ENCODE peak calls at places on chromosomes 2 and 18, in five cellular contexts. One of them, this sample, is unnamed.
A peak's percentile ranks its signal among the peaks of the same experiment; 100 is the strongest.

GRCh38 chr2:119160361-119160965 is 1.9 kb upstream of the C1QL2 start:
- DNase-seq in left ventricle myocardium inferior: no peak
- DNase-seq in PC-3: no peak
- DNase-seq in GM23338: no peak
- DNase-seq in osteocyte: no peak
- DNase-seq in this sample: no peak

GRCh38 chr2:240121675-240122074 is 14.4 kb downstream of the COPS9 start:
- DNase-seq in GM23338: no peak
- DNase-seq in PC-3: no peak
- DNase-seq in left ventricle myocardium inferior: no peak
- DNase-seq in osteocyte: peak; percentile 51
- DNase-seq in this sample: no peak

GRCh38 chr18:55345103-55345950 is 242.7 kb downstream of the TCF4 start:
- DNase-seq in GM23338: no peak
- DNase-seq in PC-3: no peak
- DNase-seq in osteocyte: no peak
- DNase-seq in left ventricle myocardium inferior: no peak
- DNase-seq in this sample: no peak

GRCh38 chr2:120539937-120540718 is 194.2 kb downstream of the INHBB start:
- DNase-seq in PC-3: peak; percentile 60
- DNase-seq in GM23338: peak; percentile 36
- DNase-seq in left ventricle myocardium inferior: peak; percentile 66
- DNase-seq in osteocyte: peak; percentile 91
- DNase-seq in this sample: no peak

GRCh38 chr18:32437080-32437834 is 33.4 kb downstream of the GAREM1 start:
- DNase-seq in PC-3: no peak
- DNase-seq in GM23338: no peak
- DNase-seq in osteocyte: no peak
- DNase-seq in left ventricle myocardium inferior: no peak
- DNase-seq in this sample: no peak

GRCh38 chr2:8643996-8644356 is 37.9 kb upstream of the ID2 start:
- DNase-seq in GM23338: no peak
- DNase-seq in PC-3: no peak
- DNase-seq in osteocyte: no peak
- DNase-seq in left ventricle myocardium inferior: no peak
- DNase-seq in this sample: no peak

GRCh38 chr2:239596792-239597191 is 196.0 kb upstream of the HDAC4 start:
- DNase-seq in osteocyte: peak; percentile 63
- DNase-seq in left ventricle myocardium inferior: no peak
- DNase-seq in PC-3: no peak
- DNase-seq in GM23338: no peak
- DNase-seq in this sample: no peak

GRCh38 chr2:43391877-43392214 is 165.4 kb upstream of the ZFP36L2 start:
- DNase-seq in PC-3: peak; percentile 14
- DNase-seq in left ventricle myocardium inferior: no peak
- DNase-seq in GM23338: no peak
- DNase-seq in osteocyte: no peak
- DNase-seq in this sample: no peak

GRCh38 chr2:146623771-146624170 is 1221.1 kb upstream of the ACVR2A start:
- DNase-seq in GM23338: no peak
- DNase-seq in osteocyte: no peak
- DNase-seq in PC-3: no peak
- DNase-seq in left ventricle myocardium inferior: no peak
- DNase-seq in this sample: no peak

GRCh38 chr2:239298126-239298804 is 102.6 kb downstream of the HDAC4 start:
- DNase-seq in PC-3: peak; percentile 4
- DNase-seq in left ventricle myocardium inferior: peak; percentile 12
- DNase-seq in osteocyte: no peak
- DNase-seq in GM23338: no peak
- DNase-seq in this sample: no peak

GRCh38 chr2:239667431-239667985 is 266.7 kb upstream of the HDAC4 start:
- DNase-seq in PC-3: no peak
- DNase-seq in osteocyte: no peak
- DNase-seq in left ventricle myocardium inferior: no peak
- DNase-seq in GM23338: no peak
- DNase-seq in this sample: peak; percentile 44

GRCh38 chr2:2613279-2614199 is 282.5 kb upstream of the MYT1L start:
- DNase-seq in osteocyte: peak; percentile 91
- DNase-seq in PC-3: peak; percentile 70
- DNase-seq in left ventricle myocardium inferior: peak; percentile 89
- DNase-seq in GM23338: peak; percentile 97
- DNase-seq in this sample: peak; percentile 92

GRCh38 chr2:101736861-101737291 is 39.4 kb downstream of the MAP4K4 start:
- DNase-seq in GM23338: no peak
- DNase-seq in left ventricle myocardium inferior: no peak
- DNase-seq in PC-3: peak; percentile 91
- DNase-seq in osteocyte: no peak
- DNase-seq in this sample: no peak

GRCh38 chr2:95062716-95063400 is 37.4 kb downstream of the MAL start:
- DNase-seq in left ventricle myocardium inferior: no peak
- DNase-seq in PC-3: peak; percentile 56
- DNase-seq in GM23338: peak; percentile 50
- DNase-seq in osteocyte: peak; percentile 21
- DNase-seq in this sample: peak; percentile 6

GRCh38 chr18:3903341-3903740 is 453.4 kb downstream of the TGIF1 start:
- DNase-seq in GM23338: no peak
- DNase-seq in PC-3: peak; percentile 71
- DNase-seq in osteocyte: no peak
- DNase-seq in left ventricle myocardium inferior: no peak
- DNase-seq in this sample: no peak

GRCh38 chr18:6874316-6874715 is 144.8 kb downstream of the ARHGAP28 start:
- DNase-seq in PC-3: peak; percentile 44
- DNase-seq in GM23338: no peak
- DNase-seq in osteocyte: no peak
- DNase-seq in left ventricle myocardium inferior: no peak
- DNase-seq in this sample: no peak

GRCh38 chr2:144240656-144241339 is 279.1 kb downstream of the ZEB2 start:
- DNase-seq in osteocyte: no peak
- DNase-seq in left ventricle myocardium inferior: no peak
- DNase-seq in PC-3: peak; percentile 15
- DNase-seq in GM23338: peak; percentile 32
- DNase-seq in this sample: no peak

GRCh38 chr2:217434183-217434620 is 568.6 kb downstream of the TNS1 start:
- DNase-seq in PC-3: peak; percentile 84
- DNase-seq in osteocyte: peak; percentile 93
- DNase-seq in GM23338: peak; percentile 89
- DNase-seq in left ventricle myocardium inferior: peak; percentile 86
- DNase-seq in this sample: peak; percentile 82

GRCh38 chr2:215870986-215871385 is 142.4 kb downstream of the MREG start:
- DNase-seq in left ventricle myocardium inferior: no peak
- DNase-seq in GM23338: peak; percentile 75
- DNase-seq in osteocyte: no peak
- DNase-seq in PC-3: peak; percentile 32
- DNase-seq in this sample: no peak

GRCh38 chr2:131156452-131157149 is 51.5 kb downstream of the PLEKHB2 start:
- DNase-seq in osteocyte: no peak
- DNase-seq in GM23338: no peak
- DNase-seq in PC-3: no peak
- DNase-seq in left ventricle myocardium inferior: no peak
- DNase-seq in this sample: no peak

GRCh38 chr2:112465373-112465772 is 16.6 kb upstream of the TTL start:
- DNase-seq in left ventricle myocardium inferior: no peak
- DNase-seq in osteocyte: no peak
- DNase-seq in PC-3: peak; percentile 28
- DNase-seq in GM23338: peak; percentile 62
- DNase-seq in this sample: no peak

GRCh38 chr2:226701052-226701451 is 98.6 kb downstream of the IRS1 start:
- DNase-seq in PC-3: no peak
- DNase-seq in GM23338: no peak
- DNase-seq in osteocyte: no peak
- DNase-seq in left ventricle myocardium inferior: no peak
- DNase-seq in this sample: no peak

GRCh38 chr2:16635796-16636699 is 29.6 kb downstream of the CYRIA start:
- DNase-seq in left ventricle myocardium inferior: no peak
- DNase-seq in GM23338: peak; percentile 7
- DNase-seq in PC-3: no peak
- DNase-seq in osteocyte: no peak
- DNase-seq in this sample: no peak

GRCh38 chr2:212548459-212548815 is 9.8 kb upstream of the ERBB4 start:
- DNase-seq in left ventricle myocardium inferior: no peak
- DNase-seq in osteocyte: no peak
- DNase-seq in PC-3: peak; percentile 68
- DNase-seq in GM23338: peak; percentile 52
- DNase-seq in this sample: no peak

GRCh38 chr2:240453461-240454030 is 18.1 kb downstream of the GPC1 start:
- DNase-seq in osteocyte: no peak
- DNase-seq in GM23338: peak; percentile 48
- DNase-seq in PC-3: no peak
- DNase-seq in left ventricle myocardium inferior: no peak
- DNase-seq in this sample: no peak

GRCh38 chr2:227788556-227788955 is 25.1 kb upstream of the CCL20 start:
- DNase-seq in left ventricle myocardium inferior: no peak
- DNase-seq in GM23338: no peak
- DNase-seq in PC-3: peak; percentile 58
- DNase-seq in osteocyte: no peak
- DNase-seq in this sample: no peak

GRCh38 chr2:159044804-159045286 is 76.4 kb downstream of the TANC1 start:
- DNase-seq in PC-3: peak; percentile 41
- DNase-seq in left ventricle myocardium inferior: no peak
- DNase-seq in osteocyte: no peak
- DNase-seq in GM23338: peak; percentile 24
- DNase-seq in this sample: no peak

GRCh38 chr2:240734756-240735155 is 43.1 kb downstream of the AQP12A start:
- DNase-seq in PC-3: no peak
- DNase-seq in osteocyte: no peak
- DNase-seq in left ventricle myocardium inferior: no peak
- DNase-seq in GM23338: no peak
- DNase-seq in this sample: no peak

GRCh38 chr2:114527330-114527983 is 85.0 kb downstream of the DPP10 start:
- DNase-seq in left ventricle myocardium inferior: no peak
- DNase-seq in PC-3: no peak
- DNase-seq in osteocyte: no peak
- DNase-seq in GM23338: no peak
- DNase-seq in this sample: no peak

GRCh38 chr2:3197308-3197707 is 180.3 kb downstream of the EIPR1 start:
- DNase-seq in PC-3: no peak
- DNase-seq in left ventricle myocardium inferior: no peak
- DNase-seq in GM23338: no peak
- DNase-seq in osteocyte: no peak
- DNase-seq in this sample: no peak

GRCh38 chr18:33596178-33596854 is 18.3 kb downstream of the ASXL3 start:
- DNase-seq in left ventricle myocardium inferior: no peak
- DNase-seq in osteocyte: no peak
- DNase-seq in PC-3: peak; percentile 69
- DNase-seq in GM23338: no peak
- DNase-seq in this sample: no peak

GRCh38 chr2:45674035-45674791 is 22.7 kb downstream of the PRKCE start:
- DNase-seq in PC-3: peak; percentile 16
- DNase-seq in osteocyte: no peak
- DNase-seq in GM23338: no peak
- DNase-seq in left ventricle myocardium inferior: no peak
- DNase-seq in this sample: no peak

DNA sequence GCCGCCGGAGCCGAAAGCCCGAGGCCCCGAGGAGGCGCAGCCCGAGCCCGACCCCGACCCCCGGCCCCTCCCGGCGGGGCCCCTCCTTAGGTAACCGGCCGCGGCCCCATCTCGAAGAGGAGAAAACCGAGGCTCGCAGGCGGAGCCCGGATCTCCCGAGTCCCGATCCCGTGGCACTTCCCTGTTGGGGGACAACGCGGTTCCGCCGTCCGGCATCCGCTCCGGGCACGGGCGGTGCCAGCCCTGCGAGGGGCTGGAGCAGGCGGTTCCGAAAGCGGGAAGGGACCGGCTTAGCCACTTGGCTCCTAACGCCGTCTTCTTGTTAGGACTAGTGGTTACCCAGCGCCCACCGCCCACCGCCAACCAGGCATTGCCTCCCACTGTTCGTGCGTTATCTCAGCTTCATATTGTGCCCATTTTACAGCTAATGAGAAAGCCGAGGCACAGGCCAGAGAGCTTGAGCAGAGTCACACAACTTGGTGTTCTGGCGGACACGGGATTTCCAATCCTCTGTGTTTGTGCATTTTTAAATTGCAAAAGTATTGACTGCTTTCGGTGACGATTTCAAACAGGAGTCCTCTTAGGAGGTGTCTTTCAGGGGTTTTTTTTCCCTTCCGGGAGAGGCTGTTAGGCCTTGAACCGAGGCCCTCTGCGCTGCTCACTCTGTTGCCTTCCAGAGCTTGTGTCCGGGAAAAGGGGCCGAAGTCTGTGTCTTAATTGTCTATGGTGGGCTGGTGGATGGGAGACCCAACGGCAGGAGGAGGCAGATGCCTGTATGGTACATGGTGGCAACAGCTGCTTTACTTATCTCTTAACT is 559 bp downstream of the CENPA start:
- DNase-seq in PC-3: peak; percentile 27
- DNase-seq in osteocyte: no peak
- DNase-seq in left ventricle myocardium inferior: no peak
- DNase-seq in GM23338: no peak
- DNase-seq in this sample: no peak
- TF ChIP-seq CTCF in PC-3: no peak
- TF ChIP-seq CTCF in osteocyte: no peak
- TF ChIP-seq CTCF in left ventricle myocardium inferior: no peak
- TF ChIP-seq CTCF in GM23338: no peak
- TF ChIP-seq CTCF in this sample: no peak

GRCh38 chr2:74648009-74648443 is at the start of gene M1AP:
- DNase-seq in PC-3: no peak
- DNase-seq in left ventricle myocardium inferior: no peak
- DNase-seq in osteocyte: no peak
- DNase-seq in GM23338: peak; percentile 82
- DNase-seq in this sample: no peak
- TF ChIP-seq CTCF in PC-3: no peak
- TF ChIP-seq CTCF in left ventricle myocardium inferior: no peak
- TF ChIP-seq CTCF in osteocyte: peak; percentile 21
- TF ChIP-seq CTCF in GM23338: peak; percentile 80
- TF ChIP-seq CTCF in this sample: no peak

GRCh38 chr2:109348645-109349554 is 219.9 kb downstream of the SH3RF3 start:
- DNase-seq in osteocyte: peak; percentile 32
- DNase-seq in PC-3: no peak
- DNase-seq in GM23338: no peak
- DNase-seq in left ventricle myocardium inferior: no peak
- DNase-seq in this sample: no peak
- TF ChIP-seq CTCF in osteocyte: no peak
- TF ChIP-seq CTCF in PC-3: no peak
- TF ChIP-seq CTCF in GM23338: no peak
- TF ChIP-seq CTCF in left ventricle myocardium inferior: no peak
- TF ChIP-seq CTCF in this sample: no peak

DNA sequence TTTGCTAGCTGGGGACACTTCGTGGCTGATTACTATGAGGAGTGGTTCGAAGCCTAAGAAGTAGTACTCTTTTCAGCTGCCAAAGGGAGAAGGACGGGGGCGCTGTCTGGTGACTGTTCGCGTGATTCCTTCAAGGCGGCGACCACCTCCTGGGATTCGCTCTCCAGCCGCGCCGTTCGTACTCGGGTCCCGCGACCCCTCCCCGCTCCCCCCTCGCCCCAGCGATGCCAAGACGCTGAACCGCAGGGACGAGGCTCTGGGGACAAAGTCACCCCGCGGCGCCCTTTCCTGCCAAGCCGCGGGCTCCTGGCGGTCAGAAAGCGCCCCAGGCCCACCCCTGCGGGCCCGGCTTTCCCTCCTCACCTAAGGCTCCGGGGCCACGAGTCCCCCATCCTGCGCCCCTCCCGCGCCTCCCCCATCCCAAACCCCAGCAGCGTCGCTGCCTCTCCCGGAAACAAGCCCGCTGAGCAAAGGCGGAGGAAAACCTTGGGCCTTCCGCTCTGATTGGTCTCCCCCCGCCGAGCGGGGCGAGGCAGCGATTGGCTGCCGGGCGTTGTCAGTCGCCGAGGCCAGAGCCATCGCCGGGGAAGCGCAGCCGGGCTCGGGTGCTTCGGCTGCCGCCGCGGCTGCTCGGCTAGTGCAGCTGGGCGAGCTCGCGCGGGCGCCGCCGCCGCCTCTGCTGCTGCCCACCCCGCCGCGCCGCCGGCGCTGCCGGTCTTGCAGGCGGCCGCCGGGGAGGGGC is 404.3 kb downstream of the XIRP2 start:
- DNase-seq in PC-3: peak; percentile 92
- DNase-seq in left ventricle myocardium inferior: peak; percentile 85
- DNase-seq in osteocyte: peak; percentile 97
- DNase-seq in GM23338: peak; percentile 97
- DNase-seq in this sample: peak; percentile 94
- TF ChIP-seq CTCF in PC-3: peak; percentile 49
- TF ChIP-seq CTCF in left ventricle myocardium inferior: peak; percentile 49
- TF ChIP-seq CTCF in osteocyte: peak; percentile 66
- TF ChIP-seq CTCF in GM23338: peak; percentile 69
- TF ChIP-seq CTCF in this sample: peak; percentile 60

This sample was measured in type B pancreatic cell.